ENCODE peak calls at places on chromosomes 4 and X, in nine cellular contexts. One of them, this sample, is unnamed.
A peak's percentile ranks its signal among the peaks of the same experiment; 100 is the strongest.

GRCh38 chrX:22952011-22952410 is 47.7 kb upstream of the DDX53 start:
- DNase-seq in foreskin keratinocyte: no peak
- DNase-seq in RWPE1: no peak
- DNase-seq in endothelial cell: no peak
- DNase-seq in brain microvascular endothelial cell: peak; percentile 59
- DNase-seq in neural progenitor cell: no peak
- DNase-seq in lower lobe of right lung: no peak
- DNase-seq in pancreas: no peak
- DNase-seq in OCI-LY7: no peak
- DNase-seq in this sample: no peak

GRCh38 chrX:147183161-147183560 is 368.6 kb upstream of the CXorf51A start:
- DNase-seq in endothelial cell: no peak
- DNase-seq in OCI-LY7: no peak
- DNase-seq in foreskin keratinocyte: no peak
- DNase-seq in pancreas: no peak
- DNase-seq in neural progenitor cell: no peak
- DNase-seq in RWPE1: no peak
- DNase-seq in brain microvascular endothelial cell: no peak
- DNase-seq in lower lobe of right lung: no peak
- DNase-seq in this sample: no peak

GRCh38 chrX:23981711-23982110 is 45.3 kb downstream of the KLHL15 start:
- DNase-seq in brain microvascular endothelial cell: no peak
- DNase-seq in OCI-LY7: no peak
- DNase-seq in pancreas: no peak
- DNase-seq in RWPE1: no peak
- DNase-seq in neural progenitor cell: no peak
- DNase-seq in lower lobe of right lung: no peak
- DNase-seq in foreskin keratinocyte: no peak
- DNase-seq in endothelial cell: no peak
- DNase-seq in this sample: no peak

GRCh38 chrX:11666180-11666579 is 460 bp upstream of the ARHGAP6 start:
- DNase-seq in RWPE1: no peak
- DNase-seq in foreskin keratinocyte: no peak
- DNase-seq in neural progenitor cell: peak; percentile 59
- DNase-seq in OCI-LY7: no peak
- DNase-seq in brain microvascular endothelial cell: no peak
- DNase-seq in endothelial cell: peak; percentile 2
- DNase-seq in lower lobe of right lung: no peak
- DNase-seq in pancreas: no peak
- DNase-seq in this sample: no peak

GRCh38 chrX:13742397-13743176 is 8.0 kb downstream of the OFD1 start:
- DNase-seq in foreskin keratinocyte: no peak
- DNase-seq in OCI-LY7: peak; percentile 34
- DNase-seq in RWPE1: no peak
- DNase-seq in pancreas: no peak
- DNase-seq in neural progenitor cell: no peak
- DNase-seq in endothelial cell: no peak
- DNase-seq in lower lobe of right lung: no peak
- DNase-seq in brain microvascular endothelial cell: no peak
- DNase-seq in this sample: peak; percentile 67

GRCh38 chr4:153207561-153207960 is 3.3 kb downstream of the TRIM2 start:
- DNase-seq in foreskin keratinocyte: no peak
- DNase-seq in RWPE1: peak; percentile 10
- DNase-seq in brain microvascular endothelial cell: peak; percentile 26
- DNase-seq in endothelial cell: peak; percentile 57
- DNase-seq in pancreas: peak; percentile 63
- DNase-seq in OCI-LY7: no peak
- DNase-seq in lower lobe of right lung: no peak
- DNase-seq in neural progenitor cell: peak; percentile 51
- DNase-seq in this sample: no peak

GRCh38 chr4:97720869-97721432 is 422.3 kb downstream of the STPG2 start:
- DNase-seq in endothelial cell: no peak
- DNase-seq in RWPE1: peak; percentile 11
- DNase-seq in lower lobe of right lung: no peak
- DNase-seq in brain microvascular endothelial cell: peak; percentile 59
- DNase-seq in neural progenitor cell: peak; percentile 7
- DNase-seq in foreskin keratinocyte: peak; percentile 35
- DNase-seq in pancreas: no peak
- DNase-seq in OCI-LY7: no peak
- DNase-seq in this sample: no peak

GRCh38 chrX:70174754-70175153 is 2.5 kb upstream of the DGAT2L6 start:
- DNase-seq in brain microvascular endothelial cell: no peak
- DNase-seq in OCI-LY7: no peak
- DNase-seq in RWPE1: no peak
- DNase-seq in pancreas: no peak
- DNase-seq in lower lobe of right lung: no peak
- DNase-seq in neural progenitor cell: no peak
- DNase-seq in endothelial cell: no peak
- DNase-seq in foreskin keratinocyte: no peak
- DNase-seq in this sample: no peak

GRCh38 chr4:24001945-24002640 is 112.2 kb upstream of the PPARGC1A start:
- DNase-seq in OCI-LY7: no peak
- DNase-seq in foreskin keratinocyte: peak; percentile 30
- DNase-seq in RWPE1: peak; percentile 3
- DNase-seq in endothelial cell: no peak
- DNase-seq in brain microvascular endothelial cell: no peak
- DNase-seq in lower lobe of right lung: no peak
- DNase-seq in pancreas: no peak
- DNase-seq in neural progenitor cell: no peak
- DNase-seq in this sample: no peak

GRCh38 chrX:10457092-10457491 is 163.3 kb downstream of the MID1 start:
- DNase-seq in endothelial cell: no peak
- DNase-seq in pancreas: no peak
- DNase-seq in lower lobe of right lung: no peak
- DNase-seq in foreskin keratinocyte: no peak
- DNase-seq in brain microvascular endothelial cell: peak; percentile 41
- DNase-seq in neural progenitor cell: no peak
- DNase-seq in RWPE1: no peak
- DNase-seq in OCI-LY7: no peak
- DNase-seq in this sample: no peak

GRCh38 chr4:73224886-73225285 is 33.7 kb downstream of the ANKRD17 start:
- DNase-seq in OCI-LY7: no peak
- DNase-seq in pancreas: no peak
- DNase-seq in neural progenitor cell: no peak
- DNase-seq in brain microvascular endothelial cell: no peak
- DNase-seq in lower lobe of right lung: no peak
- DNase-seq in foreskin keratinocyte: no peak
- DNase-seq in RWPE1: no peak
- DNase-seq in endothelial cell: no peak
- DNase-seq in this sample: no peak

GRCh38 chrX:134604701-134605271 is 53.5 kb downstream of the PLAC1 start:
- DNase-seq in endothelial cell: no peak
- DNase-seq in foreskin keratinocyte: no peak
- DNase-seq in neural progenitor cell: no peak
- DNase-seq in OCI-LY7: no peak
- DNase-seq in pancreas: no peak
- DNase-seq in brain microvascular endothelial cell: no peak
- DNase-seq in RWPE1: peak; percentile 9
- DNase-seq in lower lobe of right lung: peak; percentile 45
- DNase-seq in this sample: no peak

GRCh38 chr4:76147454-76148141 is 599 bp downstream of the NUP54 start:
- DNase-seq in lower lobe of right lung: peak; percentile 72
- DNase-seq in RWPE1: peak; percentile 87
- DNase-seq in endothelial cell: peak; percentile 70
- DNase-seq in pancreas: no peak
- DNase-seq in foreskin keratinocyte: peak; percentile 60
- DNase-seq in neural progenitor cell: peak; percentile 95
- DNase-seq in OCI-LY7: peak; percentile 39
- DNase-seq in brain microvascular endothelial cell: peak; percentile 90
- DNase-seq in this sample: peak; percentile 76

GRCh38 chr4:141331534-141332358 is 111.1 kb downstream of the ZNF330 start:
- DNase-seq in pancreas: no peak
- DNase-seq in lower lobe of right lung: no peak
- DNase-seq in endothelial cell: no peak
- DNase-seq in OCI-LY7: no peak
- DNase-seq in brain microvascular endothelial cell: no peak
- DNase-seq in foreskin keratinocyte: no peak
- DNase-seq in RWPE1: no peak
- DNase-seq in neural progenitor cell: no peak
- DNase-seq in this sample: no peak
- TF ChIP-seq CTCF in pancreas: no peak
- TF ChIP-seq CTCF in lower lobe of right lung: no peak
- TF ChIP-seq CTCF in endothelial cell: no peak
- TF ChIP-seq CTCF in OCI-LY7: no peak
- TF ChIP-seq CTCF in brain microvascular endothelial cell: no peak
- TF ChIP-seq CTCF in foreskin keratinocyte: no peak
- TF ChIP-seq CTCF in RWPE1: no peak
- TF ChIP-seq CTCF in neural progenitor cell: no peak
- TF ChIP-seq CTCF in this sample: no peak

GRCh38 chr4:55545681-55546632 is 752 bp downstream of the CLOCK start:
- DNase-seq in OCI-LY7: peak; percentile 68
- DNase-seq in RWPE1: peak; percentile 47
- DNase-seq in foreskin keratinocyte: peak; percentile 39
- DNase-seq in endothelial cell: peak; percentile 67
- DNase-seq in neural progenitor cell: peak; percentile 79
- DNase-seq in pancreas: peak; percentile 89
- DNase-seq in lower lobe of right lung: peak; percentile 88
- DNase-seq in brain microvascular endothelial cell: peak; percentile 47
- DNase-seq in this sample: peak; percentile 70

GRCh38 chr4:55547918-55548317 is 1.2 kb upstream of the CLOCK start:
- DNase-seq in lower lobe of right lung: no peak
- DNase-seq in OCI-LY7: no peak
- DNase-seq in endothelial cell: no peak
- DNase-seq in neural progenitor cell: no peak
- DNase-seq in RWPE1: no peak
- DNase-seq in foreskin keratinocyte: no peak
- DNase-seq in brain microvascular endothelial cell: no peak
- DNase-seq in pancreas: no peak
- DNase-seq in this sample: no peak

GRCh38 chr4:55547461-55547770 is 707 bp upstream of the CLOCK start:
- DNase-seq in neural progenitor cell: peak; percentile 79
- DNase-seq in OCI-LY7: no peak
- DNase-seq in lower lobe of right lung: no peak
- DNase-seq in brain microvascular endothelial cell: peak; percentile 37
- DNase-seq in pancreas: no peak
- DNase-seq in foreskin keratinocyte: peak; percentile 12
- DNase-seq in endothelial cell: no peak
- DNase-seq in RWPE1: no peak
- DNase-seq in this sample: no peak

GRCh38 chr4:55545133-55545532 is 1.6 kb downstream of the CLOCK start:
- DNase-seq in brain microvascular endothelial cell: no peak
- DNase-seq in RWPE1: no peak
- DNase-seq in neural progenitor cell: peak; percentile 31
- DNase-seq in foreskin keratinocyte: peak; percentile 12
- DNase-seq in pancreas: no peak
- DNase-seq in endothelial cell: no peak
- DNase-seq in lower lobe of right lung: no peak
- DNase-seq in OCI-LY7: no peak
- DNase-seq in this sample: no peak

GRCh38 chr4:55546633-55547460 is at the start of gene CLOCK:
- DNase-seq in neural progenitor cell: peak; percentile 96
- DNase-seq in OCI-LY7: peak; percentile 86
- DNase-seq in pancreas: peak; percentile 93
- DNase-seq in lower lobe of right lung: peak; percentile 92
- DNase-seq in endothelial cell: peak; percentile 89
- DNase-seq in RWPE1: peak; percentile 68
- DNase-seq in foreskin keratinocyte: peak; percentile 69
- DNase-seq in brain microvascular endothelial cell: peak; percentile 70
- DNase-seq in this sample: peak; percentile 84
- TF ChIP-seq CTCF in neural progenitor cell: peak; percentile 60
- TF ChIP-seq CTCF in OCI-LY7: peak; percentile 68
- TF ChIP-seq CTCF in pancreas: peak; percentile 32
- TF ChIP-seq CTCF in lower lobe of right lung: peak; percentile 58
- TF ChIP-seq CTCF in endothelial cell: peak; percentile 79
- TF ChIP-seq CTCF in RWPE1: peak; percentile 53
- TF ChIP-seq CTCF in foreskin keratinocyte: peak; percentile 69
- TF ChIP-seq CTCF in brain microvascular endothelial cell: peak; percentile 48
- TF ChIP-seq CTCF in this sample: no peak

DNA sequence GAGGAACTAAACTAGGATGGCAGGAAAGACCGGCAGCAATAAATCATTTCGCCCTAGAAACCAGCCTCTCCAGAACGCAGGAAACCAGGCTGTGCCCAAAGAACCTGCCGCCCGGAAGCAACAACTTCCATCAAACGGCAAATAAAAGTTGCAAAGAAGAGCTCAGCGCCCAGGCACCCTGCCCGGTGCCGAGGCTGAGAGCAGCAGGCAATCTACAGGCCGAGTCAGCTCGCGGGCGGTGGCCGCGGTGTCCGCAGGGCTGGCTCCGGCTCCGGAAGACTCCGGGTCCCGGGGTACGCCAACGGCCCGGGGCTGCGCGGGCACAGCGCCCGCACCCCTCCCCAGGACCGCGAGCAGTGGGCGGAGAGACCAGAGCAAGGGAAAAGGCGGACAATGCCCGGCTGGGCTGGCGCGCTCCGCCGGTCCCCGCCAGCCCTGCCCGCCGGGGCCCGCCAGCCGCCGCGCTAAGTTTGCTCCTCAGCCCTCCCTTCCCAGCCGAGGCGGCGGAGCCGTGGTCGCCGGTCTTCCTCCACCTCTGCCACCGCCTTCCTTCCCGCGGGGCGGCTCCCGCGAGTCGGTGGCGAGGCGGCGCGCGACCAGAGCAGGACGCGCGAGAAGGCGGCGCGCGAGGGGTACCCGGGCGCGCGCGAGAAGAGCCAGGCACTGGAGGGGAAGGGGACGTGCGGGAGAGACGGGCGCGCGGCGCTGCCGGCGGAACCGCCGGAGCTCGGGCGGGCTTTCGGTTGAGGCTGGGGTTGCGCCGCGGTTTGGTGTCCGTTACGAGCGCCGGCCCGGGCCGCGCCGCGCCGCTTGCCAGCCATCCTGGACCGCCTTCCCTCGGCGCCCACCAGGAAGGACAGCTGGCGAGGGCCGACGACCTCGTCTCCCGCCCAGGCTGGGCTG is 733 bp downstream of the FRYL start:
- DNase-seq in foreskin keratinocyte: no peak
- DNase-seq in RWPE1: peak; percentile 58
- DNase-seq in pancreas: peak; percentile 85
- DNase-seq in OCI-LY7: peak; percentile 84
- DNase-seq in brain microvascular endothelial cell: peak; percentile 22
- DNase-seq in endothelial cell: peak; percentile 73
- DNase-seq in neural progenitor cell: peak; percentile 83
- DNase-seq in lower lobe of right lung: peak; percentile 82
- DNase-seq in this sample: peak; percentile 69
- TF ChIP-seq CTCF in foreskin keratinocyte: peak; percentile 41
- TF ChIP-seq CTCF in RWPE1: peak; percentile 17
- TF ChIP-seq CTCF in pancreas: no peak
- TF ChIP-seq CTCF in OCI-LY7: peak; percentile 32
- TF ChIP-seq CTCF in brain microvascular endothelial cell: no peak
- TF ChIP-seq CTCF in endothelial cell: no peak
- TF ChIP-seq CTCF in neural progenitor cell: no peak
- TF ChIP-seq CTCF in lower lobe of right lung: peak; percentile 22
- TF ChIP-seq CTCF in this sample: no peak

DNA sequence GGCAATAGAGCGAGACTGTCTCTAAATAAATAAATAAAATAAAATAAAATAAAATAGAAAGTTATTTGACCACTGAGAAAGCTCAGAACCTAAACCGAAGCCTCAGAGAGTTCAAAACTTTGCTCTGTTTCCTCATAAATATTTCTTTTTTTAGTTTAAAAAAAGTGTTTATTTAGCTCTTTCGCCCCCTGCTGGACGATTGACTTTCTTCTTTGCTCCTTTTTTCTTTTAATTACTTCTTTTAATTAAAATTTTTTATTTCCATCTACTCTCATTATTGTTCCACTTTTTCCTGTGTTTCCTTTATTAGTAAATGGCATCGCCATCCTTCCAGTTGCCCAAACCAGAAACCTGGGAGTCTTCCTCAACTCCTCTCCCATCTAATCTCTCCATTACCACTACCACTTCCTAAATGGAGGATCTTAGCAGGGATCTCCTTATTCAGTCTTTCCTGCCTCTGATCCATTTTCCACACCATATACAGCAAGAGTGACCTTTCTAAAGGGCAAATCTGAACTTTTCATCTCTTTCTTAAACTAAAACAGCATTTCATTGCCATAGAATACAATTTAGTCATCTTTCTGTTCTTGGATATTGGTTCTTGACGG is 728 bp upstream of the IL13RA2 start:
- DNase-seq in OCI-LY7: no peak
- DNase-seq in pancreas: no peak
- DNase-seq in foreskin keratinocyte: no peak
- DNase-seq in brain microvascular endothelial cell: no peak
- DNase-seq in endothelial cell: no peak
- DNase-seq in RWPE1: no peak
- DNase-seq in lower lobe of right lung: no peak
- DNase-seq in neural progenitor cell: peak; percentile 47
- DNase-seq in this sample: peak; percentile 4
- TF ChIP-seq CTCF in OCI-LY7: peak; percentile 50
- TF ChIP-seq CTCF in pancreas: no peak
- TF ChIP-seq CTCF in foreskin keratinocyte: peak; percentile 44
- TF ChIP-seq CTCF in brain microvascular endothelial cell: peak; percentile 32
- TF ChIP-seq CTCF in endothelial cell: peak; percentile 72
- TF ChIP-seq CTCF in RWPE1: no peak
- TF ChIP-seq CTCF in lower lobe of right lung: peak; percentile 15
- TF ChIP-seq CTCF in neural progenitor cell: peak; percentile 63
- TF ChIP-seq CTCF in this sample: peak; percentile 16